ENCODE peak calls at places on chromosome 16, in five cellular contexts. M is GOT3; W is GM04503; D is foreskin melanocyte; X is activated CD8-positive, alpha-beta memory T cell treated with anti-CD3 and anti-CD28 coated beads for 1 hour. T is an unnamed sample.

GRCh38 chr16:56263711-56264608 is 72.7 kb downstream of the GNAO1 start:
- DNase-seq in M (no peak), W (no peak), X (no peak), D (no peak), T (no peak)

GRCh38 chr16:49510676-49511305 is 137.2 kb downstream of the C16orf78 start:
- DNase-seq in M (no peak), D (no peak), W (no peak), X (no peak), T (no peak)

GRCh38 chr16:57865746-57866528 is 63.6 kb upstream of the KIFC3 start:
- DNase-seq in W (no peak), D (no peak), X (no peak), M (no peak), T (no peak)

GRCh38 chr16:19765860-19766553 is 47.9 kb downstream of the IQCK start:
- DNase-seq in M (no peak), W (no peak), D (peak; percentile 94), X (no peak), T (no peak)

GRCh38 chr16:56658476-56658875 is 717 bp downstream of the MT1F start:
- DNase-seq in W (no peak), M (no peak), X (no peak), D (no peak), T (no peak)

GRCh38 chr16:4085405-4085970 is 30.8 kb downstream of the ADCY9 start:
- DNase-seq in D (no peak), M (no peak), W (no peak), X (no peak), T (no peak)

GRCh38 chr16:66286527-66286926 is 80.0 kb upstream of the CDH5 start:
- DNase-seq in M (no peak), W (no peak), D (no peak), X (no peak), T (no peak)

GRCh38 chr16:8689686-8690085 is 15.3 kb downstream of the ABAT start:
- DNase-seq in W (no peak), D (no peak), M (no peak), X (no peak), T (no peak)

GRCh38 chr16:20610192-20610891 is 34.2 kb upstream of the ACSM2B start:
- DNase-seq in W (no peak), M (no peak), D (no peak), X (no peak), T (no peak)

GRCh38 chr16:27791404-27791719 is 241.4 kb downstream of the KATNIP start:
- DNase-seq in M (no peak), D (no peak), X (no peak), W (no peak), T (no peak)

T was measured in GF-D8.